ENCODE peak calls at places on chromosomes 12 and 14, in seven cellular contexts. One of them, this sample, is unnamed.

GRCh38 chr14:37114039-37114438 is 58.4 kb downstream of the SLC25A21 start:
- DNase-seq in skeletal muscle cell: no peak
- DNase-seq in Peyer's patch: no peak
- DNase-seq in choroid plexus epithelial cell: peak; percentile 55
- DNase-seq in upper lobe of right lung: no peak
- DNase-seq in SJSA1: peak; percentile 46
- DNase-seq in brain microvascular endothelial cell: no peak
- DNase-seq in this sample: peak; percentile 62

GRCh38 chr14:21044106-21044618 is 2.0 kb downstream of the RNASE7 start:
- DNase-seq in skeletal muscle cell: no peak
- DNase-seq in Peyer's patch: no peak
- DNase-seq in choroid plexus epithelial cell: no peak
- DNase-seq in upper lobe of right lung: no peak
- DNase-seq in SJSA1: no peak
- DNase-seq in brain microvascular endothelial cell: no peak
- DNase-seq in this sample: no peak

GRCh38 chr12:52063081-52063985 is 6.4 kb upstream of the ATG101 start:
- DNase-seq in skeletal muscle cell: no peak
- DNase-seq in Peyer's patch: no peak
- DNase-seq in choroid plexus epithelial cell: no peak
- DNase-seq in upper lobe of right lung: no peak
- DNase-seq in SJSA1: no peak
- DNase-seq in brain microvascular endothelial cell: no peak
- DNase-seq in this sample: no peak

GRCh38 chr12:89353823-89354629 is 1.7 kb upstream of the DUSP6 start:
- DNase-seq in skeletal muscle cell: no peak
- DNase-seq in Peyer's patch: peak; percentile 92
- DNase-seq in choroid plexus epithelial cell: peak; percentile 63
- DNase-seq in upper lobe of right lung: peak; percentile 96
- DNase-seq in SJSA1: peak; percentile 85
- DNase-seq in brain microvascular endothelial cell: peak; percentile 51
- DNase-seq in this sample: peak; percentile 64

GRCh38 chr14:76836029-76836630 is 9.9 kb downstream of the LRRC74A start:
- DNase-seq in skeletal muscle cell: no peak
- DNase-seq in Peyer's patch: no peak
- DNase-seq in choroid plexus epithelial cell: no peak
- DNase-seq in upper lobe of right lung: peak; percentile 80
- DNase-seq in SJSA1: no peak
- DNase-seq in brain microvascular endothelial cell: no peak
- DNase-seq in this sample: no peak

GRCh38 chr12:92290016-92290685 is 144.5 kb upstream of the BTG1 start:
- DNase-seq in skeletal muscle cell: no peak
- DNase-seq in Peyer's patch: no peak
- DNase-seq in choroid plexus epithelial cell: no peak
- DNase-seq in upper lobe of right lung: no peak
- DNase-seq in SJSA1: peak; percentile 56
- DNase-seq in brain microvascular endothelial cell: peak; percentile 67
- DNase-seq in this sample: peak; percentile 85

GRCh38 chr14:24310666-24311604 is at the start of gene LTB4R:
- DNase-seq in skeletal muscle cell: no peak
- DNase-seq in Peyer's patch: peak; percentile 89
- DNase-seq in choroid plexus epithelial cell: peak; percentile 86
- DNase-seq in upper lobe of right lung: peak; percentile 90
- DNase-seq in SJSA1: no peak
- DNase-seq in brain microvascular endothelial cell: peak; percentile 36
- DNase-seq in this sample: peak; percentile 76

GRCh38 chr12:131189781-131190180 is 236.1 kb downstream of the ADGRD1 start:
- DNase-seq in skeletal muscle cell: no peak
- DNase-seq in Peyer's patch: no peak
- DNase-seq in choroid plexus epithelial cell: no peak
- DNase-seq in upper lobe of right lung: no peak
- DNase-seq in SJSA1: no peak
- DNase-seq in brain microvascular endothelial cell: no peak
- DNase-seq in this sample: no peak

GRCh38 chr14:104686624-104687517 is 2.5 kb upstream of the INF2 start:
- DNase-seq in skeletal muscle cell: no peak
- DNase-seq in Peyer's patch: peak; percentile 71
- DNase-seq in choroid plexus epithelial cell: no peak
- DNase-seq in upper lobe of right lung: no peak
- DNase-seq in SJSA1: no peak
- DNase-seq in brain microvascular endothelial cell: no peak
- DNase-seq in this sample: no peak

GRCh38 chr14:58298477-58298879 is at the start of gene ARID4A:
- DNase-seq in skeletal muscle cell: no peak
- DNase-seq in Peyer's patch: peak; percentile 96
- DNase-seq in choroid plexus epithelial cell: no peak
- DNase-seq in upper lobe of right lung: peak; percentile 88
- DNase-seq in SJSA1: no peak
- DNase-seq in brain microvascular endothelial cell: no peak
- DNase-seq in this sample: no peak

GRCh38 chr12:62866451-62867082 is 68.4 kb downstream of the PPM1H start:
- DNase-seq in skeletal muscle cell: no peak
- DNase-seq in Peyer's patch: no peak
- DNase-seq in choroid plexus epithelial cell: peak; percentile 87
- DNase-seq in upper lobe of right lung: no peak
- DNase-seq in SJSA1: peak; percentile 80
- DNase-seq in brain microvascular endothelial cell: peak; percentile 90
- DNase-seq in this sample: peak; percentile 42

GRCh38 chr12:65487679-65488078 is 209.2 kb downstream of the MSRB3 start:
- DNase-seq in skeletal muscle cell: no peak
- DNase-seq in Peyer's patch: no peak
- DNase-seq in choroid plexus epithelial cell: no peak
- DNase-seq in upper lobe of right lung: no peak
- DNase-seq in SJSA1: no peak
- DNase-seq in brain microvascular endothelial cell: no peak
- DNase-seq in this sample: no peak

GRCh38 chr12:131057722-131058515 is 104.2 kb downstream of the ADGRD1 start:
- DNase-seq in skeletal muscle cell: no peak
- DNase-seq in Peyer's patch: no peak
- DNase-seq in choroid plexus epithelial cell: no peak
- DNase-seq in upper lobe of right lung: no peak
- DNase-seq in SJSA1: no peak
- DNase-seq in brain microvascular endothelial cell: no peak
- DNase-seq in this sample: no peak

GRCh38 chr14:89963288-89963978 is 7.7 kb downstream of the TDP1 start:
- DNase-seq in skeletal muscle cell: no peak
- DNase-seq in Peyer's patch: no peak
- DNase-seq in choroid plexus epithelial cell: no peak
- DNase-seq in upper lobe of right lung: no peak
- DNase-seq in SJSA1: no peak
- DNase-seq in brain microvascular endothelial cell: no peak
- DNase-seq in this sample: no peak

GRCh38 chr14:64918216-64918615 is 4.0 kb downstream of the CHURC1 start:
- DNase-seq in skeletal muscle cell: no peak
- DNase-seq in Peyer's patch: no peak
- DNase-seq in choroid plexus epithelial cell: no peak
- DNase-seq in upper lobe of right lung: no peak
- DNase-seq in SJSA1: peak; percentile 10
- DNase-seq in brain microvascular endothelial cell: no peak
- DNase-seq in this sample: peak; percentile 58
- H3K4me3 ChIP-seq in skeletal muscle cell: no peak overlapping the region
- H3K4me3 ChIP-seq in Peyer's patch: no peak overlapping the region
- H3K4me3 ChIP-seq in choroid plexus epithelial cell: no peak overlapping the region
- H3K4me3 ChIP-seq in upper lobe of right lung: no peak overlapping the region
- H3K4me3 ChIP-seq in SJSA1: no peak overlapping the region
- H3K4me3 ChIP-seq in brain microvascular endothelial cell: no peak overlapping the region
- H3K4me3 ChIP-seq in this sample: no peak overlapping the region

DNA sequence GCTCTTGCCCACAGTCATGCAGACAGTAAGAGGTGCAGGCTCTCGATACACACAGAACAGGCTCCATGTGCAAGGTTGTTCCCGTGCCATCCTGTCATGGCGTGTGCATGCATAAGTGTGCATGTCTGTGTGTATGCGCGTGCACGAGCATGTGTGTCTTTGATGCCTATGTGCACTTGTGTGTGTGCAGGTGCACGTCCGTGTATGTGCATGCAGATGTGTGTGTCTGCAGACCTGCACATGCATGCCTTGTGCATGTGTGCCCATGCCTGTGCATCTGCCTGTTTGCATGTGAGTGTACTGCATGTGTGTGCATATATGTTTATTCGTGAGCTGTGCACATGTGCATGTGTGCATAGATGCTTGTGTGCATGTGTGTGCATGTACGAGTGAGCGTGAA is 309.8 kb downstream of the TMEM121 start:
- DNase-seq in skeletal muscle cell: no peak
- DNase-seq in Peyer's patch: no peak
- DNase-seq in choroid plexus epithelial cell: no peak
- DNase-seq in upper lobe of right lung: no peak
- DNase-seq in SJSA1: no peak
- DNase-seq in brain microvascular endothelial cell: no peak
- DNase-seq in this sample: no peak
- H3K4me3 ChIP-seq in skeletal muscle cell: no peak overlapping the region
- H3K4me3 ChIP-seq in Peyer's patch: no peak overlapping the region
- H3K4me3 ChIP-seq in choroid plexus epithelial cell: no peak overlapping the region
- H3K4me3 ChIP-seq in upper lobe of right lung: no peak overlapping the region
- H3K4me3 ChIP-seq in SJSA1: no peak overlapping the region
- H3K4me3 ChIP-seq in brain microvascular endothelial cell: no peak overlapping the region
- H3K4me3 ChIP-seq in this sample: no peak overlapping the region

GRCh38 chr12:9651265-9651729 is 18.2 kb upstream of the CLEC2D start:
- DNase-seq in skeletal muscle cell: no peak
- DNase-seq in Peyer's patch: no peak
- DNase-seq in choroid plexus epithelial cell: peak; percentile 52
- DNase-seq in upper lobe of right lung: no peak
- DNase-seq in SJSA1: peak; percentile 63
- DNase-seq in brain microvascular endothelial cell: peak; percentile 43
- DNase-seq in this sample: peak; percentile 81
- H3K4me3 ChIP-seq in skeletal muscle cell: no peak overlapping the region
- H3K4me3 ChIP-seq in Peyer's patch: peak overlapping the region; percentile 29
- H3K4me3 ChIP-seq in choroid plexus epithelial cell: no peak overlapping the region
- H3K4me3 ChIP-seq in upper lobe of right lung: no peak overlapping the region
- H3K4me3 ChIP-seq in SJSA1: no peak overlapping the region
- H3K4me3 ChIP-seq in brain microvascular endothelial cell: no peak overlapping the region
- H3K4me3 ChIP-seq in this sample: no peak overlapping the region

GRCh38 chr14:95326987-95327386 is 7.3 kb upstream of the CLMN start:
- DNase-seq in skeletal muscle cell: no peak
- DNase-seq in Peyer's patch: no peak
- DNase-seq in choroid plexus epithelial cell: no peak
- DNase-seq in upper lobe of right lung: no peak
- DNase-seq in SJSA1: no peak
- DNase-seq in brain microvascular endothelial cell: no peak
- DNase-seq in this sample: no peak
- H3K4me3 ChIP-seq in skeletal muscle cell: no peak overlapping the region
- H3K4me3 ChIP-seq in Peyer's patch: no peak overlapping the region
- H3K4me3 ChIP-seq in choroid plexus epithelial cell: no peak overlapping the region
- H3K4me3 ChIP-seq in upper lobe of right lung: no peak overlapping the region
- H3K4me3 ChIP-seq in SJSA1: no peak overlapping the region
- H3K4me3 ChIP-seq in brain microvascular endothelial cell: no peak overlapping the region
- H3K4me3 ChIP-seq in this sample: no peak overlapping the region

DNA sequence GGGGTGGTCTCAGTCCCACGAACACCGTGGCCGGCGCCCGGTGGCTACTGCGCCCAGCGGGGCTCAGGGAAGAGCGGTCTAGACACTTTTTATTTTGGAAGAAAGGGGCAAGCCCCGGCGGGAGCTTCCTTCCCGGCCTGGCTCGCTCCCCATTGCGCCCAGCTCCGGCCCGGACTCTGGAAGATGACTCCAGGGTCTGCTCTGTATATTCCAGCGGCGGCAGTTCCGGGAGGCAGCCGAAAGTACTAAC is 225.1 kb upstream of the CRY1 start:
- DNase-seq in skeletal muscle cell: no peak
- DNase-seq in Peyer's patch: no peak
- DNase-seq in choroid plexus epithelial cell: no peak
- DNase-seq in upper lobe of right lung: no peak
- DNase-seq in SJSA1: no peak
- DNase-seq in brain microvascular endothelial cell: no peak
- DNase-seq in this sample: no peak
- H3K4me3 ChIP-seq in skeletal muscle cell: peak overlapping the region; percentile 68
- H3K4me3 ChIP-seq in Peyer's patch: peak overlapping the region; percentile 47
- H3K4me3 ChIP-seq in choroid plexus epithelial cell: peak overlapping the region; percentile 68
- H3K4me3 ChIP-seq in upper lobe of right lung: peak overlapping the region; percentile 51
- H3K4me3 ChIP-seq in SJSA1: peak overlapping the region; percentile 38
- H3K4me3 ChIP-seq in brain microvascular endothelial cell: peak overlapping the region; percentile 67
- H3K4me3 ChIP-seq in this sample: peak overlapping the region; percentile 53

GRCh38 chr14:99612065-99612736 is 8.2 kb upstream of the CCDC85C start:
- DNase-seq in skeletal muscle cell: no peak
- DNase-seq in Peyer's patch: peak; percentile 81
- DNase-seq in choroid plexus epithelial cell: no peak
- DNase-seq in upper lobe of right lung: no peak
- DNase-seq in SJSA1: no peak
- DNase-seq in brain microvascular endothelial cell: no peak
- DNase-seq in this sample: no peak
- H3K4me3 ChIP-seq in skeletal muscle cell: no peak overlapping the region
- H3K4me3 ChIP-seq in Peyer's patch: no peak overlapping the region
- H3K4me3 ChIP-seq in choroid plexus epithelial cell: no peak overlapping the region
- H3K4me3 ChIP-seq in upper lobe of right lung: no peak overlapping the region
- H3K4me3 ChIP-seq in SJSA1: no peak overlapping the region
- H3K4me3 ChIP-seq in brain microvascular endothelial cell: no peak overlapping the region
- H3K4me3 ChIP-seq in this sample: no peak overlapping the region

GRCh38 chr14:52551696-52552062 is 626 bp downstream of the TXNDC16 start:
- DNase-seq in skeletal muscle cell: no peak
- DNase-seq in Peyer's patch: no peak
- DNase-seq in choroid plexus epithelial cell: peak; percentile 67
- DNase-seq in upper lobe of right lung: no peak
- DNase-seq in SJSA1: peak; percentile 21
- DNase-seq in brain microvascular endothelial cell: peak; percentile 25
- DNase-seq in this sample: peak; percentile 59

GRCh38 chr14:52553002-52553670 is 500 bp downstream of the GPR137C start:
- DNase-seq in skeletal muscle cell: no peak
- DNase-seq in Peyer's patch: peak; percentile 65
- DNase-seq in choroid plexus epithelial cell: peak; percentile 17
- DNase-seq in upper lobe of right lung: peak; percentile 71
- DNase-seq in SJSA1: peak; percentile 34
- DNase-seq in brain microvascular endothelial cell: no peak
- DNase-seq in this sample: peak; percentile 6

GRCh38 chr14:52552063-52552988 is at the start of the genes GPR137C and TXNDC16:
- DNase-seq in skeletal muscle cell: peak; percentile 98
- DNase-seq in Peyer's patch: peak; percentile 100
- DNase-seq in choroid plexus epithelial cell: peak; percentile 100
- DNase-seq in upper lobe of right lung: peak; percentile 100
- DNase-seq in SJSA1: peak; percentile 96
- DNase-seq in brain microvascular endothelial cell: peak; percentile 99
- DNase-seq in this sample: peak; percentile 99

GRCh38 chr14:52551205-52551604 is 1.1 kb downstream of the TXNDC16 start:
- DNase-seq in skeletal muscle cell: no peak
- DNase-seq in Peyer's patch: no peak
- DNase-seq in choroid plexus epithelial cell: no peak
- DNase-seq in upper lobe of right lung: no peak
- DNase-seq in SJSA1: no peak
- DNase-seq in brain microvascular endothelial cell: no peak
- DNase-seq in this sample: no peak

DNA sequence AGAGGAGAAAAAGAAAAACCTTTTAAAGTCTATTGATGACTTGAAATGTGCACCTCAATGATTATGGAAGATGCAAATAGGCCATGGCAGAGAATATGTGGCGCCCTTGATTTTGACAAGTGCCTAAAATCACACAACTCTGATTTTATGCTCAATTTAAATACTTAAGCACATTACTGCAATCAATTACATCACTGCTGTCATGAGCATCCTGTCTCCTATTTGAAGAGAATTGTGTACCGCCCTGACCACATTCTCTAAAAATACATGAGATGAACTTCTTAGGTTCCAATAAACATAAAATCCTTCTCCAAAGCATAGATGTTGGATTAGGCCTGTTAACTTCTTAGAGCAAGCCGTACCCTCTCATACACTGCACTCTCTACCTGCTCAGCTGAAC is 1.6 kb downstream of the TXNDC16 start:
- DNase-seq in skeletal muscle cell: no peak
- DNase-seq in Peyer's patch: no peak
- DNase-seq in choroid plexus epithelial cell: no peak
- DNase-seq in upper lobe of right lung: no peak
- DNase-seq in SJSA1: no peak
- DNase-seq in brain microvascular endothelial cell: no peak
- DNase-seq in this sample: no peak
- H3K4me3 ChIP-seq in skeletal muscle cell: no peak overlapping the region
- H3K4me3 ChIP-seq in Peyer's patch: no peak overlapping the region
- H3K4me3 ChIP-seq in choroid plexus epithelial cell: no peak overlapping the region
- H3K4me3 ChIP-seq in upper lobe of right lung: no peak overlapping the region
- H3K4me3 ChIP-seq in SJSA1: no peak overlapping the region
- H3K4me3 ChIP-seq in brain microvascular endothelial cell: no peak overlapping the region
- H3K4me3 ChIP-seq in this sample: no peak overlapping the region

This sample was measured in cardiac fibroblast.